ENCODE peak calls at places on chromosomes 4 and X, in ten cellular contexts. W, J, X, A, D, N, R, Y, C and F are unnamed samples. For H3K4me1 and H3K27me3, the result is how much of the 10 kb centered on the place peaks cover.

GRCh38 chr4:2260336-2261109 is 1.4 kb downstream of the MXD4 start:
- DNase-seq in W (no peak), J (peak), X (no peak), A (peak), D (no peak), N (no peak), R (no peak), Y (no peak), C (no peak), F (peak)

GRCh38 chr4:120070191-120070590 is 3.5 kb upstream of the MAD2L1 start:
- DNase-seq in W (no peak), J (no peak), X (peak), A (no peak), D (no peak), N (no peak), R (no peak), Y (no peak), C (no peak), F (no peak)

GRCh38 chr4:43330288-43330687 is 437.8 kb downstream of the GRXCR1 start:
- DNase-seq in W (peak), J (no peak), X (peak), A (no peak), D (no peak), N (no peak), R (no peak), Y (peak), C (no peak), F (no peak)

GRCh38 chr4:173515458-173515857 is 14.6 kb downstream of the HAND2 start:
- DNase-seq in W (no peak), J (no peak), X (no peak), A (no peak), D (no peak), N (no peak), R (no peak), Y (no peak), C (peak), F (no peak)

GRCh38 chrX:151699746-151700145 is 4.5 kb downstream of the PRRG3 start:
- DNase-seq in W (no peak), J (no peak), X (no peak), A (no peak), D (no peak), N (no peak), R (no peak), Y (no peak), C (no peak), F (no peak)

GRCh38 chrX:38860106-38861013 is 59.1 kb downstream of the MID1IP1 start:
- DNase-seq in W (no peak), J (no peak), X (no peak), A (no peak), D (no peak), N (no peak), R (no peak), Y (no peak), C (no peak), F (no peak)

GRCh38 chrX:1434871-1435240 is 17.9 kb downstream of the ASMTL start:
- DNase-seq in W (no peak), J (no peak), X (no peak), A (no peak), D (no peak), N (no peak), R (no peak), Y (no peak), C (no peak), F (no peak)

GRCh38 chrX:15059488-15059887 is 186.3 kb downstream of the MOSPD2 start:
- DNase-seq in W (no peak), J (no peak), X (no peak), A (no peak), D (no peak), N (no peak), R (no peak), Y (no peak), C (peak), F (no peak)

GRCh38 chr4:137647375-137647774 is 115.1 kb upstream of the PCDH18 start:
- DNase-seq in W (no peak), J (no peak), X (no peak), A (no peak), D (no peak), N (no peak), R (no peak), Y (no peak), C (no peak), F (no peak)

GRCh38 chrX:97367149-97367548 is 483.4 kb downstream of the RPA4 start:
- DNase-seq in W (no peak), J (no peak), X (peak), A (no peak), D (no peak), N (no peak), R (no peak), Y (no peak), C (peak), F (no peak)

GRCh38 chr4:14607001-14607400 is 395.3 kb upstream of the CPEB2 start:
- DNase-seq in W (no peak), J (no peak), X (no peak), A (no peak), D (no peak), N (no peak), R (no peak), Y (no peak), C (no peak), F (no peak)

GRCh38 chr4:124118061-124118460 is 594.5 kb downstream of the ANKRD50 start:
- DNase-seq in W (no peak), J (no peak), X (no peak), A (no peak), D (no peak), N (no peak), R (no peak), Y (no peak), C (no peak), F (no peak)

GRCh38 chr4:8026455-8026854 is 86.8 kb upstream of the AFAP1 start:
- DNase-seq in W (no peak), J (no peak), X (no peak), A (no peak), D (no peak), N (no peak), R (no peak), Y (no peak), C (no peak), F (no peak)

GRCh38 chr4:8372506-8373070 is 67.9 kb downstream of the ACOX3 start:
- DNase-seq in W (no peak), J (no peak), X (no peak), A (no peak), D (no peak), N (no peak), R (peak), Y (no peak), C (no peak), F (no peak)

GRCh38 chr4:102037566-102037965 is 247.0 kb downstream of the BANK1 start:
- DNase-seq in W (no peak), J (no peak), X (no peak), A (no peak), D (no peak), N (no peak), R (no peak), Y (no peak), C (no peak), F (no peak)

GRCh38 chr4:55395529-55396304 is at the start of gene TMEM165:
- DNase-seq in W (peak), J (peak), X (peak), A (peak), D (peak), N (peak), R (peak), Y (no peak), C (peak), F (peak)

GRCh38 chr4:44760142-44760898 is 34.0 kb upstream of the GNPDA2 start:
- DNase-seq in W (no peak), J (no peak), X (peak), A (no peak), D (no peak), N (no peak), R (peak), Y (no peak), C (peak), F (no peak)

GRCh38 chrX:69616520-69617203 is 749 bp downstream of the EDA start:
- DNase-seq in W (no peak), J (peak), X (no peak), A (peak), D (no peak), N (peak), R (peak), Y (no peak), C (peak), F (peak)

GRCh38 chr4:78722320-78722719 is 53.8 kb upstream of the BMP2K start:
- DNase-seq in W (no peak), J (no peak), X (no peak), A (no peak), D (no peak), N (no peak), R (no peak), Y (no peak), C (no peak), F (no peak)

GRCh38 chrX:39065051-39065871 is 264.0 kb downstream of the MID1IP1 start:
- DNase-seq in W (no peak), J (no peak), X (no peak), A (peak), D (no peak), N (no peak), R (peak), Y (no peak), C (no peak), F (no peak)

GRCh38 chrX:45771114-45771513 is 570.4 kb upstream of the DIPK2B start:
- DNase-seq in W (peak), J (peak), X (peak), A (no peak), D (no peak), N (no peak), R (no peak), Y (peak), C (peak), F (no peak)

GRCh38 chr4:41921476-41921875 is 13.8 kb upstream of the TMEM33 start:
- DNase-seq in W (no peak), J (no peak), X (no peak), A (no peak), D (no peak), N (no peak), R (no peak), Y (no peak), C (no peak), F (no peak)

GRCh38 chr4:151540728-151541437 is 131.9 kb downstream of the FHIP1A start:
- DNase-seq in W (peak), J (no peak), X (peak), A (no peak), D (no peak), N (no peak), R (no peak), Y (peak), C (peak), F (no peak)

GRCh38 chrX:95764972-95765451 is 919.6 kb upstream of the DIAPH2 start:
- DNase-seq in W (no peak), J (peak), X (peak), A (peak), D (no peak), N (no peak), R (peak), Y (no peak), C (peak), F (no peak)

GRCh38 chr4:102574317-102574716 is 73.2 kb downstream of the NFKB1 start:
- DNase-seq in W (no peak), J (no peak), X (peak), A (no peak), D (no peak), N (no peak), R (no peak), Y (no peak), C (no peak), F (no peak)

GRCh38 chr4:13640149-13640671 is 12.7 kb upstream of the BOD1L1 start:
- DNase-seq in W (peak), J (no peak), X (peak), A (peak), D (no peak), N (no peak), R (no peak), Y (peak), C (peak), F (no peak)

GRCh38 chr4:137576437-137576836 is 44.1 kb upstream of the PCDH18 start:
- DNase-seq in W (no peak), J (no peak), X (no peak), A (no peak), D (no peak), N (no peak), R (no peak), Y (no peak), C (no peak), F (no peak)

GRCh38 chrX:154542723-154543424 is 3.8 kb downstream of the G6PD start:
- DNase-seq in W (no peak), J (no peak), X (no peak), A (no peak), D (no peak), N (no peak), R (no peak), Y (no peak), C (no peak), F (no peak)

GRCh38 chr4:168475745-168476144 is 4.5 kb downstream of the DDX60L start:
- DNase-seq in W (no peak), J (no peak), X (no peak), A (peak), D (no peak), N (no peak), R (peak), Y (no peak), C (peak), F (no peak)

GRCh38 chr4:101393256-101393655 is 45.9 kb upstream of the PPP3CA start:
- DNase-seq in W (peak), J (no peak), X (peak), A (no peak), D (no peak), N (no peak), R (no peak), Y (peak), C (peak), F (no peak)

GRCh38 chr4:52966172-52966571 is 104.1 kb downstream of the RASL11B start:
- DNase-seq in W (no peak), J (no peak), X (no peak), A (no peak), D (no peak), N (no peak), R (no peak), Y (no peak), C (no peak), F (no peak)

GRCh38 chr4:62640296-62640695 is 1440.2 kb downstream of the ADGRL3 start:
- DNase-seq in W (peak), J (no peak), X (no peak), A (no peak), D (no peak), N (no peak), R (no peak), Y (no peak), C (no peak), F (no peak)

GRCh38 chr4:1244978-1245471 is 3.9 kb downstream of the CTBP1 start:
- DNase-seq in W (no peak), J (peak), X (no peak), A (no peak), D (no peak), N (peak), R (no peak), Y (no peak), C (no peak), F (peak)

GRCh38 chrX:153462291-153462690 is 8.1 kb downstream of the HAUS7 start:
- DNase-seq in W (no peak), J (no peak), X (no peak), A (no peak), D (no peak), N (no peak), R (no peak), Y (no peak), C (no peak), F (no peak)

GRCh38 chrX:153459976-153460375 is 10.4 kb downstream of the HAUS7 start:
- DNase-seq in W (no peak), J (no peak), X (peak), A (no peak), D (no peak), N (no peak), R (no peak), Y (no peak), C (no peak), F (no peak)

GRCh38 chrX:153463556-153463955 is 6.8 kb downstream of the HAUS7 start:
- DNase-seq in W (no peak), J (no peak), X (no peak), A (no peak), D (no peak), N (peak), R (no peak), Y (no peak), C (no peak), F (no peak)

GRCh38 chrX:153463031-153463430 is 7.3 kb downstream of the HAUS7 start:
- DNase-seq in W (no peak), J (no peak), X (no peak), A (no peak), D (no peak), N (no peak), R (no peak), Y (no peak), C (no peak), F (no peak)

DNA sequence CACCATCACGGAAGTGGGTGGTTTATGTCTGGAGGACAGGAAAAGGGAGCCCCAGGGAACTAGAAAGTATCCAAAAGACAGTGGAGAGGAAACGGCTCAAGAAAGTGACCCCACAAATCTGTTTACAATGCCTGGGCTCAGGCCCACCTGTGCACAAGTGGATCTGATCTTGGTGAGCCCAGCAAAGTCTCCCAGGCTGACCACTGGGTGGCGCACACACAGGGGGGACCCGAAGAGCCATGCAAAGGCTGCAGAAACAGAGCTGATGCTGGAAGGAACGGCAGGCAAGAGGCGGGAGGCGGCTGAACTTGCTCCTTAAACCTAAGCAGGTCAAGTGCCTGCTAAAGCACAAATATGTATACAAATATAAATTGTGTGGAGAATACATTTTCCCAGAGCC is 9.6 kb downstream of the HAUS7 start:
- DNase-seq in W (no peak), J (peak), X (peak), A (peak), D (no peak), N (peak), R (peak), Y (no peak), C (peak), F (peak)
- TF ChIP-seq CTCF in W (peak), J (peak), X (peak), A (peak), D (peak), N (peak), R (peak), Y (peak), C (peak), F (peak)

GRCh38 chr4:140726776-140727500 is 29.2 kb downstream of the TBC1D9 start:
- DNase-seq in W (no peak), J (no peak), X (no peak), A (no peak), D (no peak), N (no peak), R (no peak), Y (no peak), C (no peak), F (no peak)
- H3K4me1 ChIP-seq in W (under half), J (under half), X (under half), A (under half), D (under half), N (half or more), R (under half), Y (under half), C (under half), F (under half)

DNA sequence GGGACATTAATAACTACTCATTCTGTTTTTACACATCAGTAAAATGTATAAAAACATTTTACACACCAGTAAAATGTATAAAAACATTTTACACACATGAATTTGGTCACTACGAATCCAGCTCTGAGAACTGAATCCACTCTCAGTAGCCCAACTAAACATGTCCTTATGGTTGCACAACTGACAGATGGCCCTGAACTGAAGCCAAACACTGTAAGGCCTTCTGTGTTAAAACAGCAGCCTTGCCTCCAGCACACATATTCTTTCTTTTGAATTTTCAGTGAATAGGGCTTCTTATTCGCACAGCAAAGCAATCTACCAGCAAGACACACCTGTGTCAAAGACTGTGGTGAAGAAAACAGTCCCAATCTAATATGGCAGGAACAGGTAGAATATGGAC is 169.9 kb upstream of the FMR1 start:
- DNase-seq in W (no peak), J (no peak), X (no peak), A (no peak), D (no peak), N (no peak), R (no peak), Y (no peak), C (no peak), F (no peak)
- H3K27me3 ChIP-seq in W (under half), J (under half), X (under half), A (under half), D (under half), N (under half), R (under half), Y (under half), C (under half), F (under half)

GRCh38 chr4:6343950-6344408 is 74.3 kb downstream of the WFS1 start:
- DNase-seq in W (peak), J (no peak), X (peak), A (peak), D (no peak), N (no peak), R (no peak), Y (peak), C (peak), F (peak)
- TF ChIP-seq CTCF in W (peak), J (no peak), X (no peak), A (peak), D (no peak), N (no peak), R (no peak), Y (peak), C (peak), F (no peak)

DNA sequence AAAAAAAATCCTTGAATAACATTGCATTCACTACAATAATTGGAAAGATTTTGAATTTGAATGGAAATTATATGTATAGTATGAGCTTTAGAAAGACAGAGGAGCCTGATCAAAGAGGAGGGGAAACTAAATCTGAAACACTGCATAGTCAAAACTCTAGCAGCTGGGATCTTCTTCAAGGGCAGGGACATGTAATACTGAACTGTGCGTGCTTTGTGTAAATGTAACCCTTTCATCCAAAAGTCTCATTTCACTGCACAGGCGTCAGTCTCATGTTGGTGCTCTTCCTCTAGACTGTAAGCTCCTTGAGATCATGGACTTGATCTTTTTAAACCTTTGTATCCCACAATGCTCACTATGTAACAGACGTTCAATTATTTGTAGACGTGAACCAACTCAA is 212.0 kb upstream of the JADE1 start:
- DNase-seq in W (no peak), J (no peak), X (no peak), A (no peak), D (no peak), N (no peak), R (no peak), Y (no peak), C (no peak), F (no peak)
- H3K4me1 ChIP-seq in W (under half), J (under half), X (under half), A (under half), D (under half), N (under half), R (under half), Y (under half), C (under half), F (under half)

DNA sequence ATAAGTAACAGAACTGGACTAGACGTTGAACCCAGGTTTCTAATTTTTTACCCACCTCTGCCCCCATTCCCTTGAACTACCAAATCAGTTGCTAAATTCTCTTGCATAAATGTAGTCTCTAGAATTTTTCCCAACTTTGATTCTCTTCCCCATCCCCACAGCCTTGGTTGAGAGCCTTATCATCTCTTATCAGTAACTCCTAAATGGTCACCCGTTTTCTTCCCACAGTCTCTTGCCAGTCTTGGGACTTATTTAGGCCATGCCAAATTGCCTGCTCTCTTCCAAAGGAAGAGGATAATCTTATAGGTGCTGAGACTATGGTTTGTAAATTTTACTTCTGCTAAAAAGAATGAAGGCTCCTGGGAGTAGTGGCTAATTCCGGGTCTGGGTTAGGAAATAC is 13.3 kb downstream of the PARM1 start:
- DNase-seq in W (no peak), J (no peak), X (no peak), A (no peak), D (no peak), N (no peak), R (no peak), Y (no peak), C (no peak), F (no peak)
- H3K27me3 ChIP-seq in W (under half), J (under half), X (under half), A (under half), D (under half), N (under half), R (under half), Y (under half), C (under half), F (under half)

GRCh38 chr4:189436207-189436606 is 504.5 kb upstream of the FRG1 start:
- DNase-seq in W (no peak), J (no peak), X (no peak), A (no peak), D (no peak), N (no peak), R (no peak), Y (no peak), C (no peak), F (no peak)
- TF ChIP-seq CTCF in W (no peak), J (no peak), X (no peak), A (peak), D (no peak), N (no peak), R (no peak), Y (no peak), C (peak), F (no peak)

GRCh38 chr4:81592698-81593097 is 121.0 kb upstream of the RASGEF1B start:
- DNase-seq in W (no peak), J (no peak), X (no peak), A (no peak), D (no peak), N (no peak), R (no peak), Y (no peak), C (no peak), F (no peak)
- H3K4me1 ChIP-seq in W (under half), J (under half), X (under half), A (under half), D (under half), N (under half), R (under half), Y (under half), C (under half), F (under half)

GRCh38 chrX:132955710-132956109 is 2.7 kb downstream of the HS6ST2 start:
- DNase-seq in W (no peak), J (peak), X (no peak), A (no peak), D (no peak), N (no peak), R (peak), Y (no peak), C (no peak), F (no peak)
- H3K27me3 ChIP-seq in W (under half), J (under half), X (under half), A (half or more), D (under half), N (under half), R (under half), Y (under half), C (under half), F (under half)

GRCh38 chr4:3783691-3784306 is 17.6 kb downstream of the ADRA2C start:
- DNase-seq in W (no peak), J (no peak), X (no peak), A (peak), D (no peak), N (no peak), R (peak), Y (no peak), C (peak), F (peak)
- TF ChIP-seq CTCF in W (no peak), J (no peak), X (peak), A (peak), D (peak), N (no peak), R (peak), Y (no peak), C (peak), F (peak)